ENCODE peak calls at places on chromosome 7, in four cellular contexts. M, F, V and J are unnamed samples.

GRCh38 chr7:56097700-56098099 is 4.9 kb upstream of the PHKG1 start:
- DNase-seq in M (no peak), F (no peak), V (no peak), J (no peak)

GRCh38 chr7:27099224-27099838 is 3.2 kb downstream of the HOXA2 start:
- DNase-seq in F (no peak), M (no peak), V (no peak), J (no peak)

GRCh38 chr7:130350945-130351663 is 6.5 kb downstream of the CPA5 start:
- DNase-seq in M (no peak), F (no peak), V (no peak), J (no peak)

GRCh38 chr7:23931633-23932032 is 221.6 kb downstream of the STK31 start:
- DNase-seq in V (no peak), M (no peak), F (no peak), J (no peak)

GRCh38 chr7:12269100-12269895 is 58.2 kb downstream of the TMEM106B start:
- DNase-seq in M (no peak), V (no peak), F (no peak), J (no peak)

GRCh38 chr7:128427289-128427891 is 17.6 kb upstream of the IMPDH1 start:
- DNase-seq in V (no peak), F (no peak), M (no peak), J (no peak)

GRCh38 chr7:108454674-108455523 is 1.3 kb downstream of the NRCAM start:
- DNase-seq in V (no peak), F (peak), M (no peak), J (no peak)

GRCh38 chr7:1874522-1875389 is 204.7 kb downstream of the ELFN1 start:
- DNase-seq in V (no peak), M (no peak), F (no peak), J (no peak)

GRCh38 chr7:2212906-2213305 is 19.8 kb downstream of the MAD1L1 start:
- DNase-seq in F (no peak), M (no peak), V (no peak), J (no peak)

GRCh38 chr7:2168612-2169312 is 64.0 kb downstream of the MAD1L1 start:
- DNase-seq in F (no peak), M (no peak), V (no peak), J (no peak)

GRCh38 chr7:42380411-42380810 is 143.4 kb upstream of the GLI3 start:
- DNase-seq in F (no peak), V (no peak), M (no peak), J (no peak)

GRCh38 chr7:45590679-45591057 is 16.5 kb downstream of the ADCY1 start:
- DNase-seq in F (no peak), V (no peak), M (no peak), J (no peak)

GRCh38 chr7:47584128-47584865 is 2.4 kb upstream of the TNS3 start:
- DNase-seq in M (no peak), V (no peak), F (no peak), J (no peak)

GRCh38 chr7:25891591-25891990 is 260.4 kb upstream of the NFE2L3 start:
- DNase-seq in V (no peak), M (no peak), F (no peak), J (no peak)

GRCh38 chr7:142714375-142714774 is 34.9 kb upstream of the PRSS1 start:
- DNase-seq in V (peak), F (no peak), M (no peak), J (no peak)

GRCh38 chr7:113339661-113340060 is 221.3 kb upstream of the SMIM30 start:
- DNase-seq in M (no peak), F (no peak), V (no peak), J (no peak)

GRCh38 chr7:111082351-111082750 is 8.6 kb upstream of the LRRN3 start:
- DNase-seq in M (no peak), V (no peak), F (no peak), J (no peak)

GRCh38 chr7:12315049-12315448 is 88.6 kb downstream of the VWDE start:
- DNase-seq in F (no peak), M (no peak), V (no peak), J (no peak)

GRCh38 chr7:42758124-42758523 is 153.7 kb downstream of the C7orf25 start:
- DNase-seq in V (no peak), M (no peak), F (no peak), J (no peak)

GRCh38 chr7:12754179-12754578 is 66.7 kb downstream of the ARL4A start:
- DNase-seq in M (no peak), F (no peak), V (no peak), J (no peak)

GRCh38 chr7:150902078-150903033 is 50.0 kb downstream of the AOC1 start:
- DNase-seq in F (no peak), M (no peak), V (no peak), J (no peak)

GRCh38 chr7:146539836-146540235 is 423.2 kb downstream of the CNTNAP2 start:
- DNase-seq in F (no peak), M (no peak), V (no peak), J (no peak)

GRCh38 chr7:111362660-111363059 is 199.6 kb downstream of the IMMP2L start:
- DNase-seq in M (no peak), V (no peak), F (no peak), J (no peak)

GRCh38 chr7:28986723-28987122 is 28.6 kb upstream of the TRIL start:
- DNase-seq in V (no peak), F (no peak), M (no peak), J (peak)

GRCh38 chr7:155466814-155467675 is 9.1 kb downstream of the EN2 start:
- DNase-seq in F (no peak), V (no peak), M (no peak), J (no peak)

GRCh38 chr7:66668677-66669076 is 40.0 kb downstream of the KCTD7 start:
- DNase-seq in M (no peak), F (no peak), V (no peak), J (no peak)